ENCODE peak calls at places on chromosome 16, in seven cellular contexts. R is MM.1S; I is cardiac muscle cell; Y is CD8-positive, alpha-beta memory T cell; K is endothelial cell of umbilical vein; J is neural progenitor cell; A is PC-9. F is an unnamed sample. For H3K4me1, the result is how much of the 10 kb centered on the place peaks cover.

GRCh38 chr16:49441366-49441780 is 67.8 kb downstream of the C16orf78 start:
- DNase-seq in R (peak), I (peak), Y (peak), K (no peak), J (peak), A (no peak), F (peak)

GRCh38 chr16:3879258-3879886 is 1.1 kb downstream of the CREBBP start:
- DNase-seq in R (peak), I (no peak), Y (no peak), K (no peak), J (peak), A (no peak), F (peak)

GRCh38 chr16:66262253-66263167 is 104.0 kb upstream of the CDH5 start:
- DNase-seq in R (no peak), I (peak), Y (no peak), K (no peak), J (no peak), A (no peak), F (no peak)

GRCh38 chr16:3401719-3402397 is 843 bp downstream of the ZNF174 start:
- DNase-seq in R (no peak), I (peak), Y (no peak), K (no peak), J (peak), A (no peak), F (peak)

GRCh38 chr16:19583665-19584300 is 28.3 kb downstream of the VPS35L start:
- DNase-seq in R (peak), I (peak), Y (peak), K (peak), J (peak), A (no peak), F (peak)

GRCh38 chr16:53518550-53519416 is 15.8 kb upstream of the AKTIP start:
- DNase-seq in R (peak), I (peak), Y (peak), K (peak), J (no peak), A (no peak), F (peak)

GRCh38 chr16:46404028-46404427 is 217.2 kb downstream of the SHCBP1 start:
- DNase-seq in R (no peak), I (no peak), Y (no peak), K (no peak), J (no peak), A (no peak), F (no peak)

GRCh38 chr16:88318521-88318920 is 64.2 kb upstream of the ZNF469 start:
- DNase-seq in R (no peak), I (no peak), Y (no peak), K (no peak), J (no peak), A (no peak), F (no peak)

GRCh38 chr16:49478107-49478506 is 104.5 kb downstream of the C16orf78 start:
- DNase-seq in R (no peak), I (no peak), Y (no peak), K (no peak), J (no peak), A (no peak), F (no peak)

GRCh38 chr16:10940501-10941079 is 1.7 kb downstream of the DEXI start:
- DNase-seq in R (peak), I (no peak), Y (no peak), K (no peak), J (no peak), A (no peak), F (no peak)

GRCh38 chr16:79007614-79008013 is 592.9 kb downstream of the MAF start:
- DNase-seq in R (no peak), I (no peak), Y (no peak), K (no peak), J (no peak), A (peak), F (no peak)

GRCh38 chr16:85988306-85988705 is 89.3 kb downstream of the IRF8 start:
- DNase-seq in R (no peak), I (no peak), Y (no peak), K (no peak), J (no peak), A (no peak), F (no peak)

GRCh38 chr16:46747777-46748651 is at the start of gene MYLK3:
- DNase-seq in R (no peak), I (peak), Y (no peak), K (no peak), J (peak), A (no peak), F (no peak)

GRCh38 chr16:68626557-68626956 is 18.6 kb upstream of the CDH3 start:
- DNase-seq in R (no peak), I (no peak), Y (no peak), K (no peak), J (no peak), A (no peak), F (no peak)

GRCh38 chr16:83338138-83338537 is 469.6 kb upstream of the HSBP1 start:
- DNase-seq in R (no peak), I (no peak), Y (no peak), K (no peak), J (no peak), A (no peak), F (no peak)

DNA sequence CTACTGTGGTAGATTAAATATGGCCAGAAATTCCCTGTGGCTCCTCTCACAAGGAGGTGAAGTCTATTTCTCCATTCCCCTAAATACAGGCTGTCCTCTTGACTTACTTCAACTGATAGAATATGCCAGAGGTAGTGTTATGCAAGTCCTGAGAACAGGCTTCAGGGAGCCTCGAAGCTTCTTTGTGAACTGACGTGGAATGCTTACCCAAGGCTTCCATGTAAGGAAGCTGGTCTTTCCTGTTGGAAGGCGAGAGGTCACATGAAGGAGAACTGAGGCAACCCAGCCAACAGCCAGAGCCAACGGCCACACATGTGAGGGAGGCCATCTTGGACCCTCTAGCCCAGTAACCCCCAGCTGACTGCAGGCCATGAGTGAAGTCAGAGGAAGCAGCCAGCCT is 267.9 kb downstream of the MRTFB start:
- DNase-seq in R (no peak), I (no peak), Y (no peak), K (no peak), J (no peak), A (no peak), F (no peak)
- H3K4me1 ChIP-seq in R (under half), I (under half), Y (under half), K (under half), J (under half), A (under half), F (under half)

GRCh38 chr16:48109496-48109895 is 46.3 kb downstream of the ABCC12 start:
- DNase-seq in R (no peak), I (no peak), Y (no peak), K (no peak), J (peak), A (no peak), F (no peak)

GRCh38 chr16:48105976-48106375 is 49.8 kb downstream of the ABCC12 start:
- DNase-seq in R (no peak), I (no peak), Y (no peak), K (no peak), J (no peak), A (no peak), F (no peak)

GRCh38 chr16:48102083-48103008 is 53.4 kb downstream of the ABCC12 start:
- DNase-seq in R (no peak), I (no peak), Y (no peak), K (no peak), J (no peak), A (no peak), F (no peak)

GRCh38 chr16:48105456-48105855 is 50.3 kb downstream of the ABCC12 start:
- DNase-seq in R (no peak), I (no peak), Y (no peak), K (no peak), J (no peak), A (no peak), F (no peak)

DNA sequence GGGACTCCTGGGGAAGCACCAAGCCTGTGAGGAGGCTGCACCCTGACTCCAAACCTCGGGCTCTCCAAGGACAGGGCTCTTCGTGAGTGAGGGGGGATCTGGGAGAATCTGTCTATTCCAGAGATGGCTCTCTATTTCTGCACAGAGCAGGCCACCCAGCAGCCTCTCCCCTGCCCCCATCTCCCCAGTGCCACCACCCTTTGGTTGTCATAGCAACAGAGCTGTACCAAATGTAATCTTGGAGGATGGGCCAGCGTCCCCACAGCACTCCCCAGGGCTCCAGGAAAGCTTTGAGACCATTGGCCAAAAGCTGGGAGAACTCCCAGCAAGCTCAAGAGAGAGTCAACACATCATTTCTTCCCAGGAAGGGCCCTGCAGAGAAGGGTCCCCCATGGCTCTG is 49.3 kb downstream of the ABCC12 start:
- DNase-seq in R (no peak), I (no peak), Y (no peak), K (no peak), J (no peak), A (no peak), F (no peak)
- H3K4me1 ChIP-seq in R (under half), I (under half), Y (under half), K (under half), J (under half), A (under half), F (under half)

GRCh38 chr16:70714526-70715112 is 28.8 kb upstream of the MTSS2 start:
- DNase-seq in R (no peak), I (no peak), Y (no peak), K (no peak), J (no peak), A (no peak), F (no peak)
- H3K4me1 ChIP-seq in R (under half), I (half or more), Y (under half), K (under half), J (under half), A (under half), F (under half)

DNA sequence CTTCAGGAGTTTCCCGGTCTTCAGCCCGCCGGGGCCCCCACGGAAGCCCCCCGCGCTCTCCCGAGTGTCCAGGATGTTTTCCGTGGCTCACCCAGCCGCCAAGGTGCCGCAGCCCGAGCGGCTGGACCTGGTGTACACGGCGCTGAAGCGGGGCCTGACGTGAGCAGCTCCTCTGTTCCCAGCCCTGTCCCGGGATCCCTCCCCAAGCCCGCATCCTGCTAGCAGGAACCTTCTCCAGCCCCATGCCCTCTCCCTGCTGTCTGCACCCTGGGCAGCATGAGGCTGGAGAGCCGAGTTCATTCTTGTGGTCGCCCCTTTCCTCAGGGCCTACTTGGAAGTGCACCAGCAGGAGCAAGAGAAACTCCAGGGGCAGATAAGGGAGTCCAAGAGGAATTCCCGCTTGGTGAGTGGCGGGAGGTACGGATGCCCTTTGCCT is 10.1 kb downstream of the RIPOR1 start:
- DNase-seq in R (no peak), I (peak), Y (no peak), K (peak), J (peak), A (no peak), F (no peak)
- H3K4me1 ChIP-seq in R (under half), I (under half), Y (under half), K (under half), J (under half), A (under half), F (under half)

DNA sequence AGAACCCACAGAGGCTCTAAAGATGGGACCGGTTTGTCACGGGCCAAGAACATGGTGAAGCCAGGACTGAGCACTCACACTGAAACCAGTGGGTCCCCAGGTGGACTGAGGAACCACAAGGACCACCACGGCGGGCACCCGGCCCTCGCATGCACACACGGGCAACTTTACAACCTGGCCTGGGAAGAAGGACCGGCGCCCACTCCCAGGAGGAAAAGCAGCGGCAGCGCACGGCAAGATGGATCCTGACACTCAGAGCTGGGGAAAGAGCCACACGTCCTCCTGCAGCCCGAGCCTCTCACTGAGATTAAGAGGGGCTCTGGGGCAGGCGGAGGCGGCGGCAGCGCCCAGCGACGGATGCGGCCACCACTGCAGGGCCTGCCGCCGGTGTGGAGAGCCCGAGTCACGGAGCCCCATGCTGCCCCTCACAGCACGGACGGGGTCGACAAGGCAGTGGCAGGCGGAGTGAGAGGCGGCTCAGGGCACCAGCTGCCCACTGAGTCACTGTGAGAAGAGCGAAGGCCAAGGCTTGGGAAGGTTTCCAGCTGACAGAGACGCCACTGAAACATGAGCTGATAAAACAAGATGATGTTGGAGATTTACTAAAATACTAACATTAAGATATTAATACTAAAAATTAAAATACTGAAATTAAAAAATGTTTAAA is 118.3 kb downstream of the ANKRD11 start:
- DNase-seq in R (no peak), I (no peak), Y (no peak), K (no peak), J (no peak), A (no peak), F (no peak)
- H3K4me1 ChIP-seq in R (under half), I (under half), Y (under half), K (under half), J (under half), A (under half), F (under half)

GRCh38 chr16:5928476-5929055 is 831.0 kb upstream of the EEF2KMT start:
- DNase-seq in R (no peak), I (no peak), Y (no peak), K (no peak), J (peak), A (no peak), F (no peak)
- H3K4me1 ChIP-seq in R (under half), I (under half), Y (under half), K (under half), J (under half), A (under half), F (under half)

DNA sequence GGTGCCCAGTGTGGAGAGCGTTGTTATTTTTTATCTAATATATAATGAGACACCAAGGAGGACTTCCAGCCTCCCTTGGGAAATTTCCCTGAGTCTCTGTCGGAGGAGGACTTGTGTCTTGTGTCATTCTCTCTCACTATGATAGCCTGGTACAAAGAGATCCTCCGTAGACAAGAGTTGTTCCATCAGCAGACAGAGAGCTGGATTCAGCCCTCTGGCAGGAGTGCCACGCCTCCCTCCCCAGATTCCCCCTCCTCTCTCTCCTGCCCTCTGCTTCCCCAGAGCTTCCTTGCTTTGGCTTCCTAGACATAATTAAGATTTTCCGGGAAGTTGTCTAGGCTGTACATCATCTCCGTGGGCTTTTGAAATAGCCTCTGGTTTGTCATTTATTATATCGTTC is 282.3 kb downstream of the SNX29 start:
- DNase-seq in R (no peak), I (no peak), Y (no peak), K (no peak), J (no peak), A (no peak), F (no peak)
- H3K4me1 ChIP-seq in R (under half), I (under half), Y (under half), K (under half), J (under half), A (under half), F (under half)

GRCh38 chr16:28179354-28179753 is 32.4 kb downstream of the XPO6 start:
- DNase-seq in R (no peak), I (no peak), Y (no peak), K (no peak), J (no peak), A (no peak), F (no peak)

GRCh38 chr16:28182183-28182582 is 29.6 kb downstream of the XPO6 start:
- DNase-seq in R (no peak), I (no peak), Y (no peak), K (no peak), J (no peak), A (no peak), F (no peak)

GRCh38 chr16:28181557-28181914 is 30.2 kb downstream of the XPO6 start:
- DNase-seq in R (no peak), I (peak), Y (no peak), K (peak), J (no peak), A (peak), F (peak)

GRCh38 chr16:28183441-28183840 is 28.3 kb downstream of the XPO6 start:
- DNase-seq in R (no peak), I (no peak), Y (no peak), K (no peak), J (no peak), A (peak), F (no peak)

GRCh38 chr16:28180660-28181556 is 30.9 kb downstream of the XPO6 start:
- DNase-seq in R (no peak), I (peak), Y (no peak), K (peak), J (no peak), A (no peak), F (no peak)
- H3K4me1 ChIP-seq in R (under half), I (under half), Y (half or more), K (under half), J (under half), A (under half), F (under half)

DNA sequence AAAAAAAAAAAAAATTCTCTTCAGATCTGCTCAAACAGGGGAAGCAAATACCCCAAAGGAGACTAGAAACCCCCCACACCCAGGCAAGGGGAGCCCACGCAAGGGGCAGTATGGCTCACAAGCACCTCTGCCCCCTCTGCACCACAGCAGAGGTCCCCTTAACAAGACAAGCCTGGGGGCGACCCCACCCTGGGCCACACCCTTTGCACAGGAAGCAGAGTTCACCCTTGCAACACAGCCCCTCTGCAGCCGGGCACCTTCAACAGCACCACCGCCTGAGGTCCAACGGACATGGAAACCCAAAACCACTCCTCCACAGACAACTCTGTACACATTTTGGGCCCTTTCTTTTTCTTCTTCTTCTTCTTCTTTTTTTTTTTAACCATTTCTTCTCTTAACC is 12.8 kb downstream of the AXIN1 start:
- DNase-seq in R (no peak), I (no peak), Y (peak), K (no peak), J (no peak), A (no peak), F (no peak)
- H3K4me1 ChIP-seq in R (under half), I (under half), Y (half or more), K (under half), J (under half), A (under half), F (under half)